ENCODE peak calls at places on chromosomes 6 and 20, in seven cellular contexts. N, I, V, J, K, D and Y are unnamed samples.

GRCh38 chr6:42550277-42550676 is 13.6 kb upstream of the UBR2 start:
- DNase-seq in D (no peak), N (no peak), V (no peak), I (no peak), K (no peak), J (no peak), Y (no peak)

GRCh38 chr20:37414133-37414532 is 68.2 kb downstream of the SRC start:
- DNase-seq in J (no peak), V (no peak), N (no peak), K (no peak), D (no peak), I (no peak), Y (no peak)

GRCh38 chr6:54860739-54861138 is 14.2 kb downstream of the FAM83B start:
- DNase-seq in I (no peak), K (no peak), J (no peak), N (no peak), D (no peak), V (peak; percentile 39), Y (no peak)

GRCh38 chr6:166417285-166417691 is 34.5 kb upstream of the MPC1 start:
- DNase-seq in K (peak; percentile 61), N (peak; percentile 42), V (no peak), D (no peak), I (no peak), J (no peak), Y (peak; percentile 3)

GRCh38 chr20:57400262-57400701 is 9.1 kb downstream of the RBM38 start:
- DNase-seq in K (no peak), V (no peak), I (no peak), N (no peak), D (no peak), J (no peak), Y (peak; percentile 14)

GRCh38 chr6:112154711-112155110 is 67.3 kb downstream of the FAM229B start:
- DNase-seq in V (no peak), K (no peak), I (no peak), N (no peak), D (no peak), J (no peak), Y (no peak)

GRCh38 chr6:36249010-36249409 is 20.9 kb upstream of the PNPLA1 start:
- DNase-seq in I (no peak), N (no peak), K (no peak), D (no peak), V (no peak), J (no peak), Y (no peak)

GRCh38 chr6:39247667-39248194 is 18.5 kb upstream of the KCNK5 start:
- DNase-seq in J (no peak), D (no peak), N (no peak), K (no peak), I (no peak), V (no peak), Y (no peak)

GRCh38 chr20:49276201-49276894 is 1.5 kb downstream of the ZNFX1 start:
- DNase-seq in D (no peak), J (no peak), I (no peak), K (peak; percentile 54), N (peak; percentile 26), V (peak; percentile 72), Y (no peak)

GRCh38 chr6:11172501-11173337 is 59.7 kb downstream of the NEDD9 start:
- DNase-seq in D (peak; percentile 60), J (peak; percentile 63), I (peak; percentile 64), V (peak; percentile 66), N (peak; percentile 63), K (peak; percentile 80), Y (peak; percentile 76)

GRCh38 chr20:56788041-56788670 is 159.1 kb downstream of the TFAP2C start:
- DNase-seq in I (no peak), N (no peak), V (peak; percentile 95), K (no peak), D (no peak), J (peak; percentile 14), Y (no peak)

GRCh38 chr20:840858-841567 is 7.5 kb downstream of the FAM110A start:
- DNase-seq in J (peak; percentile 74), K (peak; percentile 27), I (no peak), D (peak; percentile 79), N (peak; percentile 18), V (no peak), Y (peak; percentile 53)

GRCh38 chr6:119044263-119044662 is 34.2 kb downstream of the FAM184A start:
- DNase-seq in N (no peak), D (no peak), J (no peak), V (no peak), I (no peak), K (no peak), Y (no peak)

GRCh38 chr6:142542704-142543233 is 241.0 kb downstream of the ADGRG6 start:
- DNase-seq in J (peak; percentile 19), I (peak; percentile 30), K (no peak), V (no peak), N (no peak), D (peak; percentile 16), Y (peak; percentile 54)

GRCh38 chr20:13670160-13670559 is 31.4 kb upstream of the TASP1 start:
- DNase-seq in N (no peak), I (no peak), J (no peak), K (no peak), D (no peak), V (no peak), Y (no peak)

GRCh38 chr20:40717343-40717865 is 28.4 kb upstream of the MAFB start:
- DNase-seq in V (no peak), I (no peak), K (no peak), D (no peak), J (no peak), N (no peak), Y (no peak)

GRCh38 chr20:62892348-62893304 is 31.0 kb upstream of the TCFL5 start:
- DNase-seq in J (no peak), V (no peak), K (no peak), N (no peak), D (no peak), I (no peak), Y (no peak)

GRCh38 chr6:169654590-169655391 is 47.0 kb downstream of the WDR27 start:
- DNase-seq in I (peak; percentile 63), J (peak; percentile 73), V (peak; percentile 87), K (peak; percentile 67), N (peak; percentile 52), D (peak; percentile 65), Y (peak; percentile 69)

GRCh38 chr6:157119502-157120027 is 203.8 kb downstream of the TMEM242 start:
- DNase-seq in I (no peak), N (no peak), V (no peak), J (no peak), K (no peak), D (no peak), Y (no peak)

GRCh38 chr6:106553440-106553839 is 75.9 kb downstream of the RTN4IP1 start:
- DNase-seq in V (no peak), N (no peak), D (no peak), K (no peak), J (no peak), I (no peak), Y (no peak)

GRCh38 chr6:106549521-106549920 is 79.8 kb downstream of the RTN4IP1 start:
- DNase-seq in K (no peak), D (no peak), N (no peak), V (no peak), I (no peak), J (no peak), Y (no peak)

GRCh38 chr6:106547556-106547955 is 81.7 kb downstream of the RTN4IP1 start:
- DNase-seq in K (no peak), D (no peak), I (no peak), J (no peak), V (no peak), N (no peak), Y (no peak)

GRCh38 chr6:106547961-106548453 is 81.3 kb downstream of the RTN4IP1 start:
- DNase-seq in N (no peak), I (no peak), V (peak; percentile 47), J (no peak), D (peak; percentile 20), K (peak; percentile 46), Y (no peak)

GRCh38 chr6:106551155-106551554 is 78.1 kb downstream of the RTN4IP1 start:
- DNase-seq in V (no peak), N (no peak), K (no peak), D (no peak), I (no peak), J (no peak), Y (no peak)
- H3K36me3 ChIP-seq in V (peaks cover 8% of the 10 kb centered on the region), N (peaks cover 54% of the 10 kb centered on the region), K (peaks cover 36% of the 10 kb centered on the region), D (no peaks in the 10 kb centered on the region), I (no peaks in the 10 kb centered on the region), J (no peaks in the 10 kb centered on the region), Y (no peaks in the 10 kb centered on the region)

GRCh38 chr6:71229466-71229865 is 59.1 kb upstream of the OGFRL1 start:
- DNase-seq in I (no peak), N (no peak), J (no peak), V (no peak), D (no peak), K (no peak), Y (no peak)
- H3K4me3 ChIP-seq in I (no peak overlapping the region), N (no peak overlapping the region), J (no peak overlapping the region), V (no peak overlapping the region), D (no peak overlapping the region), K (no peak overlapping the region), Y (no peak overlapping the region)

GRCh38 chr6:7585287-7585930 is 4.6 kb upstream of the SNRNP48 start:
- DNase-seq in V (no peak), N (no peak), D (no peak), I (no peak), K (no peak), J (no peak), Y (no peak)
- H3K27ac ChIP-seq in V (no peak overlapping the region), N (no peak overlapping the region), D (no peak overlapping the region), I (no peak overlapping the region), K (no peak overlapping the region), J (no peak overlapping the region), Y (no peak overlapping the region)

DNA sequence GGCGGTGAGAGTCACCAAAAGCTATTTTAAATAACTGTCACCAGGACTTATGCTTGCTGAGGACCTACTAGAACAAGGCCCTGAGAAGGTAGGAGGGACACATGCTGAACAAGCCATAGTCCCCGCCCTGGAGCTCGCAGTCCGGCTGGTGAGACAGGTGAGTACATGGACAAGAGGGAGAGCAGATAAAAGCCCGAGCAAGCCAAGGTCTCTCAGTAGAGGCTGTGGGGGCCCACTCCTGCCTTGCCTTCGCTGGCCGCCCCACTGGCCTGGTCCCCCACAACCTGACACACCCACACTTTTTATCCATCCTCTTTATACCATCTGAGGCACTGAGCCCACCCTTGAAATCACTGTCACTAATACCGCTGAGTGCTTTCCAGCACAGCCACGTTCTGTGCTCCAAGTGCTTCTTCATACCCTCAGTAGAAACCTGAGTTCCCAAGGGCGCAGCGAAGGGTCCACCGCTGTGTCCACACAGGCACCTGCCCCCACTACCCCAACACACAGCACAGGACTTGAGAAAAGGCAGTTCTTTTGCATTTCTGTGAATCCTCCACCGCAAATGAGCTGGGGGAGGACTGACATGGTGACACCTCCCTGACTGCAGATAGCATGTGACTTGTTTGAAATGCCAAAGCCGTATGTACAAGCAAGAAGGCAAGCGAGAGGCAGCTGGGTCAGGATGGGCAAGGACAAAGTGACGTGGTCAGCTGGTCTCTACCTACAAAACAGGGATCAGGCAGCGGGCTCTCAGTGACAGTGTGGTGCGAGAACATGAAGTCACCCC is 12.1 kb downstream of the DDRGK1 start:
- DNase-seq in D (no peak), K (no peak), I (no peak), N (no peak), J (no peak), V (no peak), Y (peak; percentile 35)
- H3K36me3 ChIP-seq in D (peaks cover 33% of the 10 kb centered on the region), K (peaks cover 53% of the 10 kb centered on the region), I (peaks cover 4% of the 10 kb centered on the region), N (peaks cover 54% of the 10 kb centered on the region), J (peaks cover 33% of the 10 kb centered on the region), V (peaks cover 32% of the 10 kb centered on the region), Y (peaks cover 95% of the 10 kb centered on the region)

GRCh38 chr6:158711264-158711663 is 61.4 kb downstream of the SYTL3 start:
- DNase-seq in I (no peak), V (no peak), D (no peak), K (no peak), N (no peak), J (no peak), Y (no peak)
- H3K4me3 ChIP-seq in I (no peak overlapping the region), V (no peak overlapping the region), D (no peak overlapping the region), K (no peak overlapping the region), N (no peak overlapping the region), J (no peak overlapping the region), Y (no peak overlapping the region)